ENCODE peak calls at places on chromosomes 12 and 14, in four cellular contexts. Q is K562, T is HepG2, V is H1. K is an unnamed sample.
A peak's percentile ranks its signal among the peaks of the same experiment; 100 is the strongest.

GRCh38 chr14:30813182-30813581 is 61.2 kb upstream of the COCH start:
- DNase-seq in T (no peak), Q (no peak), V (no peak), K (no peak)

GRCh38 chr12:115926037-115926670 is 351.3 kb downstream of the MED13L start:
- DNase-seq in Q (no peak), T (no peak), V (no peak), K (no peak)

GRCh38 chr12:126608607-126609175 is 1543.5 kb downstream of the AACS start:
- DNase-seq in V (no peak), Q (no peak), T (no peak), K (no peak)

GRCh38 chr14:43568022-43568421 is 939.1 kb downstream of the FSCB start:
- DNase-seq in V (no peak), Q (no peak), T (no peak), K (no peak)

GRCh38 chr12:93573552-93574223 is 1.2 kb downstream of the SOCS2 start:
- DNase-seq in T (no peak), V (no peak), Q (no peak), K (peak; percentile 22)

GRCh38 chr14:26730929-26731618 is 133.2 kb upstream of the NOVA1 start:
- DNase-seq in V (peak; percentile 59), T (no peak), Q (peak; percentile 12), K (peak; percentile 61)

GRCh38 chr14:101506211-101506920 is 54.9 kb upstream of the DIO3 start:
- DNase-seq in T (no peak), V (no peak), Q (no peak), K (no peak)

GRCh38 chr12:3048540-3048939 is 28.6 kb upstream of the TSPAN9 start:
- DNase-seq in V (no peak), Q (no peak), T (no peak), K (no peak)

GRCh38 chr12:71691504-71692129 is 5.7 kb downstream of the TMEM19 start:
- DNase-seq in V (no peak), Q (no peak), T (no peak), K (no peak)

DNA sequence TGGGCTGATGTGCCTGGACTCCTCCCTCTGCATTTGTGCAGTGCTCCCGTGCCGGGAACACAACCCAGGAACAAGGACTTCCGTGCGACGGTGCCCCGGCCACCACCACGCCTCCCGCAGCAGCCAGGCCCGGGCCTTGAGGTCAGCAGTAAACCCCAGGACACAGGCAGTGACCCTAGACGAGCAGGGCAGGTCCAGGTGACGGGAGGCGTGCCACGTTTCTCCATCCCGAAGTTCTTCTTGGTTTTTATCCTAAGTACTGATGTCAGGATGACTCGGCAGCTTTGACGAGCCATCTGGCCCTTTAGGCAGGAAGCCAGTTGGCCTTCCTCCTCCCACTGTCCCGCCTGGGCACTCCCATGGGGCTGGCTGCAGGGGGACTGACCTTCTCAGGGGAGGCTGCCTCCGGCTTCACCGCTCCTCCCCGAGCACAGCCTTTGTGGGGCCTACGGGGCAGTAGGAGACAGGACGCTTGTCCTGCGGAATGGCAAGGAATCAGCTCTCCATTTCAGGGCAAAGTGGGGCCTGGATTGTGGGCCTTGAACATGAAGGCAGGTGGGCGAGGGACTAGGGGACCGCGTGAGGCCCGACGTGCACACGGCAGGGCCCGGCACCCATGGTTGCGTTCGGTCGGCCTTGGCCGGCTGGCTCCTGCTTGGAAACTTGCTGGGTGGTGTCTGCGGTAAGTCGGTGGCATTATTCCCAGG is 94.1 kb downstream of the FBXL14 start:
- DNase-seq in V (no peak), T (no peak), Q (peak; percentile 87), K (no peak)
- TF ChIP-seq JUN in V (no peak), T (no peak), Q (no peak), K (no peak)

DNA sequence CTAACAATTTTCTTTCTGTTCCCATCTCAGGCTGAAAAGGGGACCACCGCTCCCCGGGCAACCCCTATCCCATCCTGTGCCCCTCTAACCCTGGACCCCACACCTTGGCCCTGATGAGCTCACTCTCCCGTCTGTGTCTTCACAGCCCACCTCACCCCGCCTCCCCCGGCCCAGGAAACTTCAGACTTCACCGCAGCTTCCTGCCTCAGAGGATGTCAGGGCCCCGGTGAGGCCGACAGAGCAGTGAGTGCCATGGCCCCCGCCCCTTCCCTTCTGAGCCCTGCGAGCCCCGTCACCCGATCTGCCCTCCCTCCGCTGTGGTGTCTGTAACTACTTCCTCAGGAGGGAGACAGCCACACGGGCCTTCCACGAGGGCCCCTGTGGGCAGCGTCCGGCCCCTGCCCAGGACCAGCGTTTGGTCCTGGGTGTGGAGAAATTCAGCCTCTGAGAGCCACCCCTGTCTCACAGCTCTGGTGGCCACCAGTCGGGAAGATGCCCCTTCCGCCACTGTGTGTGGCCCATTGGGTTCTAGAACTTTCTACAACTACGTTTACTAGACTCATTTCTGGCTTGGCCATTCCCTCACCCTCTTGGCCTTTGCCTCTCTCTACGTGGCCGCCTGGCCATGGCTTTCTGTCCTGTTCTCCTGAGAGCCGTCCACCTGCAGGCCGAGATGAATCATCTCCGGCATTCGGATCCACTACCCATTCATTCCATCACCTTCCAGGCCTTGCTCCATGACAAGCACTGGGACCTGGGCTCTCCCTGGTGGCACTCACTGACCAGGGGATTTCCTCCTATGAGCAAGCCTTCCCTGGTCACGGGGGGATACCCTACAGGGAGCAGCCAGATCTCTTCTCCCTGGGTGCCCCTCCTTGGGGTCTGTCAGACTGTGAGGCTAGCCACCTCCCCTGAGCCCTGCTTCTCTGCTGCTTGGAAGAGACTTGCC is 3.4 kb downstream of the RHOF start:
- DNase-seq in V (no peak), Q (no peak), T (no peak), K (no peak)
- TF ChIP-seq SP1 in V (no peak), Q (no peak), T (no peak), K (no peak)

GRCh38 chr12:1471224-1471623 is 123.2 kb downstream of the FBXL14 start:
- DNase-seq in Q (no peak), V (no peak), T (no peak), K (no peak)

GRCh38 chr12:1474567-1475153 is 119.7 kb downstream of the FBXL14 start:
- DNase-seq in Q (no peak), V (no peak), T (no peak), K (no peak)

GRCh38 chr12:1470051-1470450 is 124.3 kb downstream of the FBXL14 start:
- DNase-seq in V (no peak), T (no peak), Q (no peak), K (no peak)

GRCh38 chr12:1473418-1473817 is 121.0 kb downstream of the FBXL14 start:
- DNase-seq in T (no peak), Q (no peak), V (no peak), K (no peak)

DNA sequence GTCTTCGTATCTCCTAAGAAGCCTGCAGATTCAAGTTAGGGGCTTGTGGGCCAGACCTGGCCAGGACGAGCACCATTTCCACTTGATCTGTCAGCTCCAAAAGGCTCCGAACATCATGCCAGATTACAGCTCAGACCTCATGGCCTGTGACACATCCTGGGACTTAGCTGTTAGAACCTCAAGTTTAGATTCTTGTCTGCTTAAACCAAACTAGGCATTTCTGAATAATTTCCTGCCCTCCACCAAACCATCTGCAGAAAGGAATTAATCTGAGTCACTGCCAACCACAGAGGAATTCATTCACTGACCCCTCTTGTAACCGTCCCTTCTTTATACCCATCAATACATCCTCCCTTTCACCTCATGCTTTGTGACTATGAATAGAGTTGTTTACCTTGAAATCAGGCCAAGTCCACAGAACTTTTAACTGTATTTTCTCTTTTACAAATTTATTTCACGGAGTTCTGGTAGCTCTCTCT is 120.3 kb downstream of the FBXL14 start:
- DNase-seq in T (peak; percentile 20), V (no peak), Q (no peak), K (no peak)
- TF ChIP-seq JUN in T (no peak), V (no peak), Q (no peak), K (no peak)

GRCh38 chr14:55764784-55765183 is 184.8 kb downstream of the KTN1 start:
- DNase-seq in Q (no peak), T (no peak), V (no peak), K (no peak)

GRCh38 chr14:55760801-55761200 is 180.8 kb downstream of the KTN1 start:
- DNase-seq in T (no peak), V (no peak), Q (no peak), K (no peak)

GRCh38 chr14:55766071-55766470 is 186.1 kb downstream of the KTN1 start:
- DNase-seq in Q (no peak), T (no peak), V (no peak), K (no peak)

GRCh38 chr14:55767291-55767690 is 187.3 kb downstream of the KTN1 start:
- DNase-seq in Q (no peak), V (no peak), T (no peak), K (no peak)

GRCh38 chr14:55762595-55763232 is 182.7 kb downstream of the KTN1 start:
- DNase-seq in Q (no peak), V (no peak), T (no peak), K (no peak)
- TF ChIP-seq SP1 in Q (no peak), V (no peak), T (no peak), K (no peak)

DNA sequence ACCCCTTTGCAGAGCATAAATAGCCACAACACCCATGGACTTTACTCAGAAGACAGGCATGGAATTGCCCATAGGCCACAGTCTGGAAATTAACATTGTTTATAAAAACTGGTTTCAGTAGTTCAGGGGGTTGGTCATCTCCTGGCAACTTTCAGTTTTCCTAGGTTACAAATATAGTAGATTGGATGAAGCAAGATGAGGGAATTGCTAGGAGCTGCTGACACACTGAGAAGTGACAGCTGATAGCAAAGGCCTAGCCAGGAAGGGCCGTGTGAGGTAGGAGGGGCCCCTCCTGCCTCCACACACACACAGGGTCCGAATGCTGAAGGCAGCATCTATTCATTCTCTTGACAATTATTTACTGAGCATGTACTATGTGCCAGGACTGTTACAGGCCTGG is 8.3 kb downstream of the GALNT16 start:
- DNase-seq in T (no peak), Q (no peak), V (no peak), K (no peak)
- TF ChIP-seq JUN in T (no peak), Q (no peak), V (no peak), K (no peak)